ENCODE peak calls at places on chromosomes 16 and 17, in five cellular contexts. F is endothelial cell of umbilical vein, T is K562, D is PC-3, X is neural progenitor cell. I is an unnamed sample.

GRCh38 chr17:60971515-60972369 is 294.1 kb downstream of the BCAS3 start:
- DNase-seq in D (peak; percentile 76), F (peak; percentile 56), T (peak; percentile 22), X (peak; percentile 71), I (peak; percentile 72)

GRCh38 chr17:57648720-57649119 is 96.4 kb downstream of the CCDC182 start:
- DNase-seq in T (no peak), D (no peak), X (no peak), F (no peak), I (peak; percentile 17)

GRCh38 chr17:50882851-50883250 is 16.7 kb upstream of the TOB1 start:
- DNase-seq in F (no peak), X (no peak), T (no peak), D (peak; percentile 85), I (peak; percentile 84)

GRCh38 chr17:59361916-59362810 is 30.7 kb downstream of the YPEL2 start:
- DNase-seq in D (peak; percentile 69), T (no peak), F (peak; percentile 78), X (no peak), I (no peak)

GRCh38 chr16:10076037-10076436 is 106.2 kb downstream of the GRIN2A start:
- DNase-seq in D (peak; percentile 47), T (no peak), X (no peak), F (no peak), I (no peak)

GRCh38 chr16:57698812-57699405 is 4.3 kb downstream of the DRC7 start:
- DNase-seq in D (no peak), X (no peak), T (no peak), F (no peak), I (no peak)

GRCh38 chr17:77423589-77424451 is 283.1 kb downstream of the SEC14L1 start:
- DNase-seq in D (peak; percentile 75), F (peak; percentile 97), T (no peak), X (no peak), I (peak; percentile 98)

GRCh38 chr16:70780546-70780945 is 20.4 kb downstream of the VAC14 start:
- DNase-seq in F (no peak), T (no peak), D (no peak), X (no peak), I (peak; percentile 56)

GRCh38 chr17:49687878-49688491 is 10.1 kb upstream of the SPOP start:
- DNase-seq in X (no peak), T (no peak), D (peak; percentile 49), F (peak; percentile 96), I (no peak)

GRCh38 chr16:11356573-11357331 is 11.5 kb downstream of the RMI2 start:
- DNase-seq in F (peak; percentile 51), X (peak; percentile 84), T (peak; percentile 76), D (no peak), I (peak; percentile 85)

GRCh38 chr17:77027271-77027670 is 113.5 kb upstream of the SEC14L1 start:
- DNase-seq in X (no peak), F (no peak), T (no peak), D (no peak), I (no peak)

GRCh38 chr16:49140618-49141017 is 141.0 kb downstream of the CBLN1 start:
- DNase-seq in D (no peak), X (no peak), F (no peak), T (no peak), I (no peak)

GRCh38 chr16:117381-118365 is 20.8 kb downstream of the NPRL3 start:
- DNase-seq in X (peak; percentile 80), T (peak; percentile 73), F (peak; percentile 48), D (peak; percentile 59), I (peak; percentile 89)

GRCh38 chr17:82367724-82368524 is 3.6 kb upstream of the UTS2R start:
- DNase-seq in T (peak; percentile 94), F (no peak), X (no peak), D (peak; percentile 29), I (peak; percentile 3)

GRCh38 chr17:36756695-36757094 is 155.3 kb downstream of the MRM1 start:
- DNase-seq in D (no peak), X (no peak), T (no peak), F (no peak), I (no peak)

GRCh38 chr16:81581107-81581506 is 136.5 kb downstream of the CMIP start:
- DNase-seq in T (no peak), F (no peak), D (peak; percentile 96), X (no peak), I (no peak)

DNA sequence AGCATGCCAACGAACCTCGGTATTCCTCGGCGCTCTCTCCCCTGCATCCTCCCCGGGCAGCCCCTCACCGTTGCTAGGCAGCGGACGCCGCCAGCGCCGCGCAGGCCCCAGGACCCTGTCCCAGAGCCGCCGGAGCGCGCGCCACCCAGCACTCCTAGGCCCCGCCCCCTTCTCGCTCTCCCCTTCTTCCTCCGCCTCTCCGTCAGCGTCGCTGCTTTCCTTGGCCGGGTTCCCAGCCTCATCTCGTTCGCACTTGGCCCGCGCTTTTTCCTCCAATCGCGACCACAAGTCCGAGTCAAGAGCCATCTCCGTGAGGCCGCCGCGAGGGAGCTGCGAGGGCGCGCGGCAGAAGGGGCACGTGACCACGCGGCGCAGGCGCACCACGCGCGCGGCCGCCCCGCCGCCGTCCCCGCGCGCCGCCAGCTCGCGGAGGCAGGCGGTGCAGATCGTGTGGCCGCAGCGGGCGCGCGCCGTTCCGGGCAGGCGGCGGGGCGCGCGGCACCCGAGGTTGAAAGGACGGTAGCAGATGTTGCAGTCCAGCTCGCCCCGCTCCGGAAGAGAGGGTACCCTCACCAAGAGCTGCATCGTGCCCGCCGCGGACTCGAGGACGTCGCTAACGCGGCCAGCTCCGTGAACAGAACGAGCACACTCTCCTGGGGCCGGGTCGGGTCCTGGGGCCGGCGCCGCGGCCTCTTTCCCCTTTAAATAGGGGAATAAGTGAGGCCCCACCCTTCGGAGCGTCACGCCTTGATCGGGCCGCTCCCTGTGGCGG is at the start of gene RNF227:
- DNase-seq in F (peak; percentile 98), D (peak; percentile 83), T (peak; percentile 75), X (peak; percentile 95), I (peak; percentile 98)
- H3K4me2 ChIP-seq in F (peak within 1 kb of the TSS; percentile 41), D (peak within 1 kb of the TSS; percentile 96), T (peak within 1 kb of the TSS; percentile 87), X (peak within 1 kb of the TSS; percentile 75), I (peak within 1 kb of the TSS; percentile 88)

GRCh38 chr17:700504-701094 is 14.0 kb downstream of the VPS53 start:
- DNase-seq in D (peak; percentile 35), X (peak; percentile 38), F (peak; percentile 40), T (peak; percentile 26), I (peak; percentile 62)
- H4K20me1 ChIP-seq in D (no peaks in the 10 kb centered on the region), X (no peaks in the 10 kb centered on the region), F (peaks cover 3% of the 10 kb centered on the region), T (no peaks in the 10 kb centered on the region), I (peaks cover 13% of the 10 kb centered on the region)

GRCh38 chr17:2106308-2106707 is 51.4 kb downstream of the HIC1 start:
- DNase-seq in X (no peak), T (no peak), F (peak; percentile 55), D (no peak), I (no peak)
- H3K4me2 ChIP-seq in X (no peak overlapping the region), T (no peak overlapping the region), F (peak overlapping the region; percentile 46), D (no peak overlapping the region), I (no peak overlapping the region)

GRCh38 chr17:80594666-80595269 is 50.1 kb downstream of the RPTOR start:
- DNase-seq in X (no peak), F (no peak), T (no peak), D (no peak), I (no peak)
- H4K20me1 ChIP-seq in X (peaks cover 41% of the 10 kb centered on the region), F (no peaks in the 10 kb centered on the region), T (peaks cover 34% of the 10 kb centered on the region), D (peaks cover 35% of the 10 kb centered on the region), I (peaks cover 77% of the 10 kb centered on the region)

GRCh38 chr17:43341705-43342600 is 56.8 kb upstream of the ARL4D start:
- DNase-seq in F (no peak), T (no peak), D (peak; percentile 72), X (no peak), I (peak; percentile 73)
- H3K4me2 ChIP-seq in F (no peak overlapping the region), T (no peak overlapping the region), D (peak overlapping the region; percentile 44), X (no peak overlapping the region), I (peak overlapping the region; percentile 73)

DNA sequence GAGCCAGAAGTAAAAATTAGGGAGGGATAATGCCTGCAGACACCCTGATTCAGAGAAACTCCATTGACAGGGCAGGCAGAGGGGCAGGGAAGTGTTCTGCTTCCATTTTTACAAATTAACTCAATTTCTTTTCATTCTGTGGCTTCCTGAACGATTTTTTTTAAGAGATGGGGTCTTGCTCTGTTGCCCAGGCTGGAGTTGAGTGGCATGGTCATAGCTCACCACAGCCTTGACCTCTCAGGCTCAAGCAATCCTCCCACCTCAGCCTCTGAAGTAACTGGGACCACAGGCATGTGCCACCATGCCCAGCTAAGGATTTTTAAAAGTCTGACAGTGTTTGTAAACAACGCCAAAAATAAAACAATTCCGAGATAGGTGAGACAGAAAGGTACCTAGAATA is 99.8 kb downstream of the SMG6 start:
- DNase-seq in D (no peak), T (no peak), F (no peak), X (no peak), I (no peak)
- H4K20me1 ChIP-seq in D (no peaks in the 10 kb centered on the region), T (no peaks in the 10 kb centered on the region), F (no peaks in the 10 kb centered on the region), X (no peaks in the 10 kb centered on the region), I (no peaks in the 10 kb centered on the region)